ENCODE peak calls at places on chromosomes 16 and 17, in eight cellular contexts. I, B, C, O, G, H, U and L are unnamed samples.

GRCh38 chr16:10598157-10598556 is 17.8 kb upstream of the EMP2 start:
- DNase-seq in G (no peak), U (no peak), C (no peak), B (peak), H (no peak), O (peak), I (no peak), L (no peak)

GRCh38 chr17:80746262-80746935 is 201.8 kb downstream of the RPTOR start:
- DNase-seq in H (no peak), G (no peak), O (no peak), U (no peak), I (no peak), C (no peak), B (no peak), L (no peak)

GRCh38 chr17:79207957-79208356 is 133.3 kb downstream of the ENGASE start:
- DNase-seq in C (no peak), G (no peak), O (no peak), U (no peak), B (no peak), H (no peak), I (no peak), L (no peak)

GRCh38 chr16:87592018-87592712 is 10.1 kb upstream of the JPH3 start:
- DNase-seq in O (no peak), C (no peak), I (no peak), U (no peak), H (no peak), B (no peak), G (no peak), L (no peak)

GRCh38 chr16:11257131-11257938 is 1.3 kb upstream of the SOCS1 start:
- DNase-seq in C (peak), B (peak), H (peak), O (peak), G (peak), I (peak), U (peak), L (peak)

GRCh38 chr17:31564883-31565297 is 173.4 kb downstream of the RAB11FIP4 start:
- DNase-seq in U (no peak), B (no peak), C (peak), G (no peak), H (no peak), I (no peak), O (peak), L (peak)

GRCh38 chr16:26765087-26765486 is 301.6 kb upstream of the C16orf82 start:
- DNase-seq in B (no peak), I (no peak), O (no peak), H (no peak), U (no peak), C (no peak), G (no peak), L (peak)

GRCh38 chr16:68371706-68372380 is 61.0 kb downstream of the PRMT7 start:
- DNase-seq in U (no peak), O (no peak), H (no peak), I (no peak), B (no peak), G (no peak), C (no peak), L (no peak)

GRCh38 chr17:6641374-6641818 is 536 bp downstream of the TXNDC17 start:
- DNase-seq in I (no peak), G (peak), H (no peak), B (peak), O (no peak), C (no peak), U (no peak), L (peak)

GRCh38 chr16:14418795-14419225 is 211.2 kb downstream of the PARN start:
- DNase-seq in I (no peak), G (no peak), C (peak), U (peak), B (no peak), O (no peak), H (no peak), L (no peak)

GRCh38 chr16:85037050-85037410 is 9.4 kb downstream of the KIAA0513 start:
- DNase-seq in G (no peak), O (no peak), U (no peak), C (no peak), I (no peak), B (no peak), H (no peak), L (peak)

GRCh38 chr16:57981636-57982035 is 10.7 kb upstream of the CNGB1 start:
- DNase-seq in G (no peak), H (no peak), U (no peak), B (no peak), C (peak), I (no peak), O (no peak), L (no peak)

GRCh38 chr17:57916925-57917858 is 38.0 kb downstream of the CUEDC1 start:
- DNase-seq in G (peak), B (no peak), I (no peak), O (peak), H (no peak), U (no peak), C (no peak), L (no peak)

GRCh38 chr17:69575346-69575761 is 160.9 kb downstream of the MAP2K6 start:
- DNase-seq in U (no peak), C (no peak), G (no peak), O (peak), H (no peak), I (no peak), B (no peak), L (peak)

GRCh38 chr17:69712801-69713311 is 298.4 kb downstream of the MAP2K6 start:
- DNase-seq in O (no peak), B (no peak), C (no peak), G (no peak), H (no peak), I (no peak), U (no peak), L (no peak)

GRCh38 chr16:49725651-49726050 is 130.3 kb downstream of the ZNF423 start:
- DNase-seq in C (no peak), I (no peak), B (no peak), H (no peak), U (no peak), G (no peak), O (no peak), L (no peak)

GRCh38 chr17:491086-492014 is 138.7 kb upstream of the RPH3AL start:
- DNase-seq in C (peak), H (peak), U (no peak), O (peak), I (no peak), G (peak), B (peak), L (peak)